ENCODE peak calls at places on chromosomes 16 and 17, in eight cellular contexts. D is A549, U is ovary, L is tibial nerve, O is H1, B is sigmoid colon, F is stomach, J is suprapubic skin. V is an unnamed sample.

GRCh38 chr17:78736526-78737079 is 45.5 kb downstream of the CYTH1 start:
- DNase-seq in D (peak), U (no peak), L (peak), O (no peak), B (peak), F (peak), J (peak), V (no peak)

GRCh38 chr16:86946396-86946795 is 368.0 kb downstream of the FOXL1 start:
- DNase-seq in D (peak), U (no peak), L (no peak), O (no peak), B (no peak), F (no peak), J (no peak), V (no peak)

GRCh38 chr17:61519754-61520440 is 67.7 kb downstream of the TBX4 start:
- DNase-seq in D (no peak), U (no peak), L (no peak), O (no peak), B (no peak), F (no peak), J (no peak), V (no peak)

GRCh38 chr17:9436629-9437028 is 139.0 kb downstream of the STX8 start:
- DNase-seq in D (no peak), U (no peak), L (no peak), O (no peak), B (no peak), F (no peak), J (no peak), V (no peak)

GRCh38 chr16:381788-382717 is at the start of gene PGAP6:
- DNase-seq in D (no peak), U (peak), L (peak), O (peak), B (peak), F (peak), J (no peak), V (no peak)

GRCh38 chr17:36931697-36932382 is 5.4 kb upstream of the LHX1 start:
- DNase-seq in D (no peak), U (no peak), L (no peak), O (peak), B (no peak), F (no peak), J (no peak), V (no peak)

GRCh38 chr17:65560628-65561371 is 648 bp downstream of the AXIN2 start:
- DNase-seq in D (peak), U (peak), L (peak), O (peak), B (peak), F (peak), J (peak), V (peak)

GRCh38 chr17:45170976-45171337 is 9.3 kb downstream of the HEXIM2 start:
- DNase-seq in D (peak), U (no peak), L (peak), O (no peak), B (peak), F (peak), J (peak), V (peak)

GRCh38 chr17:72116692-72117469 is 3.9 kb upstream of the SOX9 start:
- DNase-seq in D (no peak), U (no peak), L (no peak), O (no peak), B (no peak), F (no peak), J (no peak), V (no peak)

GRCh38 chr17:82648761-82649474 is 674 bp upstream of the WDR45B start:
- DNase-seq in D (no peak), U (peak), L (no peak), O (peak), B (peak), F (peak), J (no peak), V (no peak)

GRCh38 chr16:87442581-87442966 is 50.2 kb downstream of the ZCCHC14 start:
- DNase-seq in D (no peak), U (no peak), L (no peak), O (no peak), B (no peak), F (no peak), J (no peak), V (no peak)

GRCh38 chr16:83579431-83579830 is 228.3 kb upstream of the HSBP1 start:
- DNase-seq in D (no peak), U (no peak), L (no peak), O (no peak), B (no peak), F (no peak), J (no peak), V (no peak)

GRCh38 chr17:19876524-19877161 is 8.9 kb upstream of the ULK2 start:
- DNase-seq in D (no peak), U (no peak), L (no peak), O (no peak), B (peak), F (no peak), J (no peak), V (no peak)

GRCh38 chr16:9047689-9048301 is 43.6 kb upstream of the HAPSTR1 start:
- DNase-seq in D (peak), U (peak), L (peak), O (peak), B (peak), F (peak), J (peak), V (peak)

GRCh38 chr17:72387969-72388368 is 267.1 kb downstream of the SOX9 start:
- DNase-seq in D (no peak), U (no peak), L (no peak), O (no peak), B (no peak), F (no peak), J (no peak), V (no peak)

GRCh38 chr17:21129023-21129681 is 2.4 kb downstream of the DHRS7B start:
- DNase-seq in D (peak), U (no peak), L (no peak), O (no peak), B (no peak), F (no peak), J (no peak), V (no peak)

GRCh38 chr16:84720180-84720579 is 20.4 kb downstream of the USP10 start:
- DNase-seq in D (no peak), U (no peak), L (no peak), O (peak), B (no peak), F (no peak), J (no peak), V (no peak)

GRCh38 chr17:45313419-45313771 is 3.4 kb downstream of the MAP3K14 start:
- DNase-seq in D (no peak), U (no peak), L (no peak), O (no peak), B (no peak), F (no peak), J (no peak), V (no peak)

GRCh38 chr17:49278076-49278475 is 47.5 kb upstream of the PHOSPHO1 start:
- DNase-seq in D (no peak), U (no peak), L (no peak), O (no peak), B (no peak), F (no peak), J (peak), V (no peak)

GRCh38 chr17:74119960-74120359 is 83.5 kb upstream of the RPL38 start:
- DNase-seq in D (no peak), U (no peak), L (no peak), O (no peak), B (no peak), F (no peak), J (peak), V (no peak)

GRCh38 chr17:48498168-48498840 is 32.5 kb downstream of the HOXB1 start:
- DNase-seq in D (no peak), U (no peak), L (no peak), O (no peak), B (no peak), F (no peak), J (no peak), V (no peak)

GRCh38 chr17:41505836-41506767 is 690 bp upstream of the KRT13 start:
- DNase-seq in D (no peak), U (no peak), L (no peak), O (no peak), B (no peak), F (no peak), J (no peak), V (no peak)

GRCh38 chr16:4882633-4883285 is 35.5 kb downstream of the UBN1 start:
- DNase-seq in D (no peak), U (no peak), L (no peak), O (no peak), B (no peak), F (peak), J (no peak), V (no peak)

DNA sequence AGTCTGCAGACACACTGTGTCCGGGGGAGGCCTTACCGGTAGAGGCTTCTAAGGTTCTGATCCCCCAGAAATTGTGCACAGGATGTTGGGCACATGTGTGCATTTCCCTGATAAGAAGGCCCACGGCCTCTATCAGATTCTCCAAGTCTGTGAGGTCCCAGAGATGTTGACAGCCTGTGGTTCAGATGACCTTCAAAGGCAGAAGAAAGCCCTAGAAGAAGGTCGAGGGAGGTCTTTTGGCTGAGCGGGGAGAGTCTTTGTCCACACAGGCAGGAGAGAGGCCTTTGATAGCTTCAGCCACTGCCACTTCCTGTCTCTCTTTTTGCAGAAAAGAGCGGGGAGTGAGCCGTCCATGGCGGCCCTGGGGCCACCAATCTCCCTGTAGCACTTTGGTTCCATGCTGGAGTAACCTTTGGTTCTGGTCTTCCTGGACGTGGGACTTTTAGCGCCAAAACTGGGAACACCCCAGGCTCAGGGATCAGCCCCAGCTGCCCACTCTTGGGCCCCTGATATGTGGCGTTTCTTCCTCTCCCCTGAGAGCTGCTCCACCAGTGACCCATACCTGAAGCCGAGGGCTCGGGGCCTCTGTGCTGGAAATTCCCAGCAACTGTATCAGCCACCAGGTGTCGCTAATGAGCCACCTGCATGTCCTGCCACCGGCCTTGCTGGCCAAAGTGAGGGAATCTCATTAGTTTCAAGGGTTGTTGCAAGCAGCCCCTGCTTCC is 28.1 kb upstream of the LGALS9 start:
- DNase-seq in D (peak), U (peak), L (peak), O (peak), B (peak), F (peak), J (peak), V (peak)
- TF ChIP-seq EP300 in D (no peak), U (no peak), L (no peak), O (no peak), B (no peak), F (no peak), J (no peak), V (no peak)

GRCh38 chr17:8186787-8187516 is 3.0 kb downstream of the BORCS6 start:
- DNase-seq in D (peak), U (peak), L (peak), O (peak), B (peak), F (peak), J (peak), V (peak)
- TF ChIP-seq CTCF in D (peak), U (no peak), L (no peak), O (peak), B (no peak), F (no peak), J (peak), V (peak)

DNA sequence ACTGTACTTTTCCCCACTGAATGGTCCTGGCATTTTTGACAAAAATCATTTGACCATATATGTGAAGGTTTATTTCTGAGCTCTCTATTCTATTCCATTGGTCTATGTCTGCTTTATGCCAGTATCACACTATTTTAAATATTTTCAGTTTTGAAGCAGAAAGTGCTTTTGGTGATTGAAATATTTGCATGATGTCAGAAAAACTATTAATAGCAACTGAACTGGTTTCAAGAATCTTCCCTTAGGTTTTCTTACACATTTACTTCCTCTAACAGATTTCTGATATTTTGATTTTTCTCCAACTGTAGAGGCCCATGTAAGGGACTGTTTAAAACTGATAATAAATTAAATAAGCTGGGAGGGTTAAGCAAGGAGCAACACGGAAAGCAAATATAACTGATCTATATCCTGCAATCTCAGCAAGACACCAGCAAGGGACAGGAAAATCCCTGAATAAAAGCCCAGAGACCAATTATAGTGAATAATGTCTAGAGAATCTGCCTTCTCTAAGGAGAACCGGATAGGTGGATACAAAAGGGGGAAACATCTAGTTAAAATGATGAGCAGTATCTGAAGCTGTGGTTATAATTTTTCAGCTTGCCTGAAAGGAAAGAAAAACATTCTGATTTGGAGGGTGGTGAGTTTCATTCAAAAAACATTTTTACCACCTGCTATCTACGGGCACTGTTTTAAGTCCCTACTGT is 80.9 kb upstream of the STAC2 start:
- DNase-seq in D (no peak), U (no peak), L (no peak), O (no peak), B (no peak), F (no peak), J (no peak), V (no peak)
- H3K27ac ChIP-seq in D (no peak), U (no peak), L (no peak), O (no peak), B (peak), F (no peak), J (no peak), V (peak)

DNA sequence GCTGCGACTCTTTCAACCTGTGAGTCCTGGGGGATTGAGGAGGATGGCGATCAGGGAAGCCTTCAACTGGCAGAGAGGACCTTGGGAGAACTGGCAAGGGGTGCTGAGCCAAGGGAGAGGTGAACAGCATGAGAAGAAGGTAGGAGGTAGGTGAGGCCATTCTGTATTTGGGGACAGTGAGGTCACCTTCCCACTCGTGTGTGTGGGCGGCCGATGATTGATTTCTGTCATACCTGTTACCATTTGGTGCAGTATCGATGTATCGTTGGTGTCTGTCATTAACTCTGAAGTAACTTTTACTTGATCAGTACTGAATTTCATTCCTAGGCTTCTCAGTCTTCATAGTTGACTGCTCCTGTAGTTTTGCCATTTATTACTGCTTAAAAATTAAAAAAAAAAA is 3.8 kb downstream of the ARSG start:
- DNase-seq in D (no peak), U (no peak), L (no peak), O (no peak), B (no peak), F (no peak), J (no peak), V (no peak)
- TF ChIP-seq EP300 in D (no peak), U (no peak), L (no peak), O (no peak), B (no peak), F (no peak), J (no peak), V (no peak)

DNA sequence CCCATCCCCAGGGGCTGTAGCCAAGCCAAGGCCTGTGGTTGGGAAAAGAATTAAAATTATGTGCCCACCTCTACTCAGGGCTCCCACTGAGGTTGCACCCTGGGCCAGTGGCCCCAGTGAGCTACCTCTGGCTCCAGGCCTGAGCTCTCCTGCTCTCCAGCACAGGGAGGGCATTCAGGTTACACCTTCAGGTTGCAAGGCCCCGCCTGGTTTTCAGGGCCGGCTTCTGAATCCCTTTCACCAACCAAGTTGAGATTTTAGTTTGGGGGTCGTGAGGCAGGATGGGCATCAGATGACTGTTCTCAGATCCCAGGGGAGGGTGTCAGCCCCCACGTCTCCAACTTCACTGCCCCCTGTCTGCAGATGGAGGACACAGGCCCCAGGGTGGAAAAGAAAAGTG is 8.0 kb upstream of the KATNB1 start:
- DNase-seq in D (no peak), U (no peak), L (no peak), O (no peak), B (no peak), F (no peak), J (no peak), V (no peak)
- TF ChIP-seq CTCF in D (no peak), U (no peak), L (no peak), O (peak), B (no peak), F (no peak), J (no peak), V (no peak)

GRCh38 chr17:81420769-81421462 is 25.7 kb downstream of the BAHCC1 start:
- DNase-seq in D (no peak), U (peak), L (no peak), O (no peak), B (no peak), F (peak), J (no peak), V (no peak)
- H3K27ac ChIP-seq in D (peak), U (peak), L (peak), O (no peak), B (peak), F (peak), J (peak), V (peak)

DNA sequence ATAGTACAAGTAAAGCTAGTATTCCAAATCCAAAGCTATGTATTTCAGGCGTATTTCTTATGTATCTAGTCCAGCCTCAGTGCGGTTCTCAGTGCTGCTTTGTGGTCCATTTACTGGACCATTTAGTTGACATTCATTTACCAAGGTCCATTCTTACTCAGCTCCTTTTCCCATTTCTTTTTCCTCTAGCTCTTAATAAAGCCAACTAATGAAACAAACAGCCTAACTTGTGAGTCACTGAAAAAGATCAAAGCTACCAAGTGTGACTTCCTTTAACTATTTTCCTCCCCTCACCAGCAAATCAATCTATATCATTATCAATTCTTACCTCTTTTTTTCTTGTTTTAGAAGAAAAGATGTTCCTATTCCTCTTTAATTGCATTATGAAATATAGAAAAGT is 64.0 kb downstream of the CYB561 start:
- DNase-seq in D (no peak), U (no peak), L (no peak), O (no peak), B (no peak), F (no peak), J (no peak), V (no peak)
- TF ChIP-seq EP300 in D (no peak), U (no peak), L (no peak), O (no peak), B (no peak), F (no peak), J (no peak), V (no peak)

DNA sequence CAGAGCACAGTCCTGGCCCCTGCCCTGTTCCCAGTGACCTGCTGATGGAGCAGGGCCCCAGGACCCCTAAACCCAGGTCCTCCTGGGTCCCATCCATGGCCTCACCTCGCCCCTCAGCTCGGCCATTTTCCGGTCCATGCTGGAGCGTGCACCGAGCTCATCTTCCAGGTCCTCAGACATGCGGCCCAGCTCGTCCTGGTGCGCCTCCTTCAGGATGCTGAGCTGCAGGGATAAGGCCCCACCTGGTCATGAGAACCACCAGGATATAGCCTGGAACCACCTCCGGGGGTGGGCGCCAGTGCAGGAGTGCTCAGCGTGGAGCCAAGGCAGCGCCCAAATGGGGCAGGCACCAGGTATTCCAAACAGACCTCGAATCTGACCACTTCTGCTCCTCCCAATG is 17.9 kb downstream of the CCDC102A start:
- DNase-seq in D (no peak), U (no peak), L (no peak), O (no peak), B (no peak), F (no peak), J (no peak), V (no peak)
- TF ChIP-seq CTCF in D (no peak), U (no peak), L (no peak), O (no peak), B (no peak), F (no peak), J (no peak), V (no peak)

DNA sequence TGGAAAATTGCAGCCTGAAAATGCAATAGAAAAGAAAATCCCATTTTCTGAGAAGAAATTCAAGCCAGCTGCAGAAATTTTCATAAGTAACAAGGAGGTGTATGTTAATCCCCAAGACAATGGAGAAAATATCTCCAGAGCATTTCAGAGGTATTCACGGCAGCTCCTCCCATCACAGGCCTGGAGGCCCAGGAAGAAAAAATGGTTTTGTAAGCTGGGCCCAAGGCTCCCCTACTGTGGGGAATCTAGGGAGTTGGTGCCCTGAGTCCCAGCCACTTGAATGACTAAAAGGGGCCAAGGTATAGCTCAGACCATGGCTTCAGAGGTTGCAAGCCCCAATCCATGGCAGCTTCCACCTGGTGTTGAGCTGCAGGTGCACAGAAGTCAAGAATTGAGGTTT is 93.3 kb upstream of the ZNF267 start:
- DNase-seq in D (no peak), U (no peak), L (no peak), O (no peak), B (no peak), F (no peak), J (no peak), V (no peak)
- H3K27ac ChIP-seq in D (no peak), U (no peak), L (no peak), O (no peak), B (no peak), F (no peak), J (no peak), V (no peak)

V was measured in esophagus muscularis mucosa.